ENCODE peak calls at places on chromosomes 1 and 21, in nine cellular contexts. One of them, this sample, is unnamed.

GRCh38 chr1:192252776-192253175 is 64.0 kb upstream of the RGS21 start:
- DNase-seq in Peyer's patch: no peak
- DNase-seq in epithelial cell of esophagus: peak
- DNase-seq in transverse colon: no peak
- DNase-seq in mucosa of descending colon: no peak
- DNase-seq in AG09309: no peak
- DNase-seq in tibial artery: no peak
- DNase-seq in lower leg skin: no peak
- DNase-seq in lower lobe of right lung: no peak
- DNase-seq in this sample: no peak

GRCh38 chr1:159686599-159687299 is 27.6 kb downstream of the CRP start:
- DNase-seq in mucosa of descending colon: no peak
- DNase-seq in epithelial cell of esophagus: no peak
- DNase-seq in transverse colon: no peak
- DNase-seq in Peyer's patch: no peak
- DNase-seq in lower leg skin: no peak
- DNase-seq in tibial artery: no peak
- DNase-seq in AG09309: no peak
- DNase-seq in lower lobe of right lung: no peak
- DNase-seq in this sample: no peak

GRCh38 chr21:46096997-46097825 is 701 bp upstream of the COL6A2 start:
- DNase-seq in mucosa of descending colon: peak
- DNase-seq in lower leg skin: peak
- DNase-seq in transverse colon: peak
- DNase-seq in lower lobe of right lung: no peak
- DNase-seq in epithelial cell of esophagus: no peak
- DNase-seq in Peyer's patch: peak
- DNase-seq in tibial artery: peak
- DNase-seq in AG09309: no peak
- DNase-seq in this sample: no peak

GRCh38 chr1:88684482-88685238 is 587 bp downstream of the PKN2 start:
- DNase-seq in transverse colon: peak
- DNase-seq in epithelial cell of esophagus: peak
- DNase-seq in Peyer's patch: peak
- DNase-seq in tibial artery: peak
- DNase-seq in lower lobe of right lung: peak
- DNase-seq in AG09309: no peak
- DNase-seq in lower leg skin: peak
- DNase-seq in mucosa of descending colon: peak
- DNase-seq in this sample: peak

GRCh38 chr1:146013566-146013937 is 8.0 kb downstream of the HJV start:
- DNase-seq in lower lobe of right lung: no peak
- DNase-seq in mucosa of descending colon: no peak
- DNase-seq in epithelial cell of esophagus: no peak
- DNase-seq in lower leg skin: no peak
- DNase-seq in transverse colon: no peak
- DNase-seq in Peyer's patch: no peak
- DNase-seq in tibial artery: peak
- DNase-seq in AG09309: no peak
- DNase-seq in this sample: no peak

GRCh38 chr1:201708085-201708512 is 120.9 kb upstream of the IPO9 start:
- DNase-seq in tibial artery: no peak
- DNase-seq in transverse colon: no peak
- DNase-seq in AG09309: peak
- DNase-seq in Peyer's patch: no peak
- DNase-seq in lower lobe of right lung: no peak
- DNase-seq in lower leg skin: peak
- DNase-seq in mucosa of descending colon: no peak
- DNase-seq in epithelial cell of esophagus: no peak
- DNase-seq in this sample: no peak

GRCh38 chr1:30407030-30407861 is 316.1 kb downstream of the MATN1 start:
- DNase-seq in AG09309: no peak
- DNase-seq in lower lobe of right lung: no peak
- DNase-seq in transverse colon: no peak
- DNase-seq in Peyer's patch: peak
- DNase-seq in mucosa of descending colon: no peak
- DNase-seq in tibial artery: no peak
- DNase-seq in lower leg skin: peak
- DNase-seq in epithelial cell of esophagus: no peak
- DNase-seq in this sample: no peak

GRCh38 chr1:203168991-203169390 is 6.6 kb downstream of the MYBPH start:
- DNase-seq in tibial artery: no peak
- DNase-seq in mucosa of descending colon: peak
- DNase-seq in AG09309: no peak
- DNase-seq in epithelial cell of esophagus: no peak
- DNase-seq in lower lobe of right lung: no peak
- DNase-seq in Peyer's patch: peak
- DNase-seq in transverse colon: no peak
- DNase-seq in lower leg skin: no peak
- DNase-seq in this sample: no peak

GRCh38 chr1:204350857-204351573 is 8.7 kb downstream of the PLEKHA6 start:
- DNase-seq in mucosa of descending colon: peak
- DNase-seq in lower leg skin: no peak
- DNase-seq in tibial artery: peak
- DNase-seq in transverse colon: peak
- DNase-seq in lower lobe of right lung: peak
- DNase-seq in Peyer's patch: peak
- DNase-seq in AG09309: no peak
- DNase-seq in epithelial cell of esophagus: no peak
- DNase-seq in this sample: peak

GRCh38 chr1:39016604-39017171 is 9.5 kb upstream of the NDUFS5 start:
- DNase-seq in lower leg skin: no peak
- DNase-seq in mucosa of descending colon: no peak
- DNase-seq in lower lobe of right lung: no peak
- DNase-seq in transverse colon: no peak
- DNase-seq in epithelial cell of esophagus: no peak
- DNase-seq in AG09309: no peak
- DNase-seq in Peyer's patch: no peak
- DNase-seq in tibial artery: no peak
- DNase-seq in this sample: no peak

GRCh38 chr1:207414606-207415108 is 39.5 kb upstream of the CR2 start:
- DNase-seq in tibial artery: no peak
- DNase-seq in Peyer's patch: no peak
- DNase-seq in lower lobe of right lung: no peak
- DNase-seq in lower leg skin: no peak
- DNase-seq in epithelial cell of esophagus: no peak
- DNase-seq in mucosa of descending colon: no peak
- DNase-seq in AG09309: no peak
- DNase-seq in transverse colon: no peak
- DNase-seq in this sample: peak

GRCh38 chr1:24696033-24696755 is 49.1 kb upstream of the CLIC4 start:
- DNase-seq in lower leg skin: no peak
- DNase-seq in Peyer's patch: no peak
- DNase-seq in tibial artery: no peak
- DNase-seq in transverse colon: no peak
- DNase-seq in AG09309: no peak
- DNase-seq in mucosa of descending colon: peak
- DNase-seq in lower lobe of right lung: no peak
- DNase-seq in epithelial cell of esophagus: no peak
- DNase-seq in this sample: no peak
- H3K4me3 ChIP-seq in lower leg skin: no peak
- H3K4me3 ChIP-seq in Peyer's patch: no peak
- H3K4me3 ChIP-seq in tibial artery: no peak
- H3K4me3 ChIP-seq in transverse colon: no peak
- H3K4me3 ChIP-seq in AG09309: no peak
- H3K4me3 ChIP-seq in mucosa of descending colon: no peak
- H3K4me3 ChIP-seq in lower lobe of right lung: no peak
- H3K4me3 ChIP-seq in epithelial cell of esophagus: no peak
- H3K4me3 ChIP-seq in this sample: no peak

GRCh38 chr1:84643183-84643582 is 47.1 kb downstream of the SSX2IP start:
- DNase-seq in epithelial cell of esophagus: no peak
- DNase-seq in tibial artery: no peak
- DNase-seq in AG09309: no peak
- DNase-seq in Peyer's patch: no peak
- DNase-seq in lower leg skin: no peak
- DNase-seq in transverse colon: no peak
- DNase-seq in mucosa of descending colon: no peak
- DNase-seq in lower lobe of right lung: no peak
- DNase-seq in this sample: no peak

GRCh38 chr1:84642776-84643175 is 47.5 kb downstream of the SSX2IP start:
- DNase-seq in tibial artery: no peak
- DNase-seq in AG09309: no peak
- DNase-seq in lower leg skin: no peak
- DNase-seq in transverse colon: no peak
- DNase-seq in mucosa of descending colon: no peak
- DNase-seq in Peyer's patch: no peak
- DNase-seq in lower lobe of right lung: no peak
- DNase-seq in epithelial cell of esophagus: no peak
- DNase-seq in this sample: no peak

GRCh38 chr1:84644472-84644871 is 45.8 kb downstream of the SSX2IP start:
- DNase-seq in lower lobe of right lung: no peak
- DNase-seq in transverse colon: no peak
- DNase-seq in tibial artery: no peak
- DNase-seq in lower leg skin: no peak
- DNase-seq in AG09309: no peak
- DNase-seq in epithelial cell of esophagus: no peak
- DNase-seq in mucosa of descending colon: no peak
- DNase-seq in Peyer's patch: no peak
- DNase-seq in this sample: no peak
- TF ChIP-seq CTCF in lower lobe of right lung: no peak
- TF ChIP-seq CTCF in transverse colon: no peak
- TF ChIP-seq CTCF in tibial artery: no peak
- TF ChIP-seq CTCF in lower leg skin: no peak
- TF ChIP-seq CTCF in AG09309: no peak
- TF ChIP-seq CTCF in epithelial cell of esophagus: no peak
- TF ChIP-seq CTCF in mucosa of descending colon: no peak
- TF ChIP-seq CTCF in Peyer's patch: no peak
- TF ChIP-seq CTCF in this sample: no peak

GRCh38 chr1:1233567-1233892 is 1.5 kb downstream of the B3GALT6 start:
- DNase-seq in AG09309: no peak
- DNase-seq in lower leg skin: no peak
- DNase-seq in Peyer's patch: no peak
- DNase-seq in mucosa of descending colon: no peak
- DNase-seq in lower lobe of right lung: no peak
- DNase-seq in transverse colon: no peak
- DNase-seq in epithelial cell of esophagus: no peak
- DNase-seq in tibial artery: no peak
- DNase-seq in this sample: no peak

GRCh38 chr1:1234180-1234808 is 2.3 kb downstream of the B3GALT6 start:
- DNase-seq in transverse colon: no peak
- DNase-seq in tibial artery: no peak
- DNase-seq in Peyer's patch: no peak
- DNase-seq in lower leg skin: no peak
- DNase-seq in AG09309: no peak
- DNase-seq in lower lobe of right lung: no peak
- DNase-seq in mucosa of descending colon: no peak
- DNase-seq in epithelial cell of esophagus: no peak
- DNase-seq in this sample: no peak

GRCh38 chr1:1231400-1232223 is at the start of gene SDF4:
- DNase-seq in epithelial cell of esophagus: peak
- DNase-seq in AG09309: peak
- DNase-seq in lower leg skin: peak
- DNase-seq in Peyer's patch: peak
- DNase-seq in tibial artery: peak
- DNase-seq in transverse colon: peak
- DNase-seq in mucosa of descending colon: peak
- DNase-seq in lower lobe of right lung: peak
- DNase-seq in this sample: peak

GRCh38 chr1:1232224-1232800 is at the start of gene B3GALT6:
- DNase-seq in Peyer's patch: no peak
- DNase-seq in mucosa of descending colon: peak
- DNase-seq in epithelial cell of esophagus: no peak
- DNase-seq in transverse colon: no peak
- DNase-seq in AG09309: no peak
- DNase-seq in tibial artery: no peak
- DNase-seq in lower lobe of right lung: peak
- DNase-seq in lower leg skin: no peak
- DNase-seq in this sample: no peak

GRCh38 chr1:1232801-1233566 is 947 bp downstream of the B3GALT6 start:
- DNase-seq in mucosa of descending colon: peak
- DNase-seq in AG09309: no peak
- DNase-seq in lower lobe of right lung: peak
- DNase-seq in transverse colon: no peak
- DNase-seq in tibial artery: no peak
- DNase-seq in Peyer's patch: no peak
- DNase-seq in lower leg skin: no peak
- DNase-seq in epithelial cell of esophagus: no peak
- DNase-seq in this sample: peak
- H3K4me3 ChIP-seq in mucosa of descending colon: no peak
- H3K4me3 ChIP-seq in AG09309: no peak
- H3K4me3 ChIP-seq in lower lobe of right lung: peak
- H3K4me3 ChIP-seq in transverse colon: no peak
- H3K4me3 ChIP-seq in tibial artery: peak
- H3K4me3 ChIP-seq in Peyer's patch: peak
- H3K4me3 ChIP-seq in lower leg skin: no peak
- H3K4me3 ChIP-seq in epithelial cell of esophagus: peak
- H3K4me3 ChIP-seq in this sample: no peak

GRCh38 chr21:38833122-38833521 is 27.4 kb downstream of the ETS2 start:
- DNase-seq in transverse colon: no peak
- DNase-seq in mucosa of descending colon: no peak
- DNase-seq in tibial artery: no peak
- DNase-seq in epithelial cell of esophagus: no peak
- DNase-seq in lower lobe of right lung: no peak
- DNase-seq in Peyer's patch: no peak
- DNase-seq in AG09309: no peak
- DNase-seq in lower leg skin: no peak
- DNase-seq in this sample: no peak
- TF ChIP-seq CTCF in transverse colon: no peak
- TF ChIP-seq CTCF in mucosa of descending colon: no peak
- TF ChIP-seq CTCF in tibial artery: no peak
- TF ChIP-seq CTCF in epithelial cell of esophagus: peak
- TF ChIP-seq CTCF in lower lobe of right lung: no peak
- TF ChIP-seq CTCF in Peyer's patch: no peak
- TF ChIP-seq CTCF in AG09309: peak
- TF ChIP-seq CTCF in lower leg skin: no peak
- TF ChIP-seq CTCF in this sample: no peak

GRCh38 chr1:161225178-161225533 is 704 bp upstream of the TOMM40L start:
- DNase-seq in lower lobe of right lung: no peak
- DNase-seq in tibial artery: no peak
- DNase-seq in lower leg skin: no peak
- DNase-seq in mucosa of descending colon: no peak
- DNase-seq in Peyer's patch: no peak
- DNase-seq in epithelial cell of esophagus: no peak
- DNase-seq in AG09309: no peak
- DNase-seq in transverse colon: no peak
- DNase-seq in this sample: no peak
- H3K4me3 ChIP-seq in lower lobe of right lung: no peak
- H3K4me3 ChIP-seq in tibial artery: no peak
- H3K4me3 ChIP-seq in lower leg skin: no peak
- H3K4me3 ChIP-seq in mucosa of descending colon: no peak
- H3K4me3 ChIP-seq in Peyer's patch: no peak
- H3K4me3 ChIP-seq in epithelial cell of esophagus: no peak
- H3K4me3 ChIP-seq in AG09309: no peak
- H3K4me3 ChIP-seq in transverse colon: no peak
- H3K4me3 ChIP-seq in this sample: no peak